ENCODE peak calls at places on chromosomes 6 and 20, in five cellular contexts. One of them, this sample, is unnamed.

GRCh38 chr20:62760536-62761057 is 35.7 kb upstream of the MRGBP start:
- DNase-seq in NCI-H1930: no peak
- DNase-seq in myocyte: no peak
- DNase-seq in EL: no peak
- DNase-seq in fibroblast of pulmonary artery: no peak
- DNase-seq in this sample: no peak

GRCh38 chr20:49925901-49926454 is 10.2 kb upstream of the RNF114 start:
- DNase-seq in NCI-H1930: no peak
- DNase-seq in EL: no peak
- DNase-seq in myocyte: no peak
- DNase-seq in fibroblast of pulmonary artery: no peak
- DNase-seq in this sample: no peak

GRCh38 chr6:10230533-10230932 is 184.3 kb downstream of the TFAP2A start:
- DNase-seq in fibroblast of pulmonary artery: no peak
- DNase-seq in myocyte: no peak
- DNase-seq in EL: peak
- DNase-seq in NCI-H1930: no peak
- DNase-seq in this sample: no peak

GRCh38 chr6:52241819-52242218 is 2.5 kb downstream of the IL17F start:
- DNase-seq in fibroblast of pulmonary artery: no peak
- DNase-seq in NCI-H1930: no peak
- DNase-seq in myocyte: no peak
- DNase-seq in EL: no peak
- DNase-seq in this sample: no peak

GRCh38 chr6:151649835-151650234 is 156.0 kb downstream of the CCDC170 start:
- DNase-seq in NCI-H1930: no peak
- DNase-seq in myocyte: no peak
- DNase-seq in fibroblast of pulmonary artery: no peak
- DNase-seq in EL: no peak
- DNase-seq in this sample: no peak

GRCh38 chr6:51459958-51460357 is 627.5 kb downstream of the PKHD1 start:
- DNase-seq in myocyte: no peak
- DNase-seq in NCI-H1930: no peak
- DNase-seq in fibroblast of pulmonary artery: no peak
- DNase-seq in EL: no peak
- DNase-seq in this sample: no peak

GRCh38 chr20:63944078-63944941 is 11.9 kb downstream of the UCKL1 start:
- DNase-seq in EL: no peak
- DNase-seq in myocyte: no peak
- DNase-seq in NCI-H1930: no peak
- DNase-seq in fibroblast of pulmonary artery: no peak
- DNase-seq in this sample: no peak

GRCh38 chr6:152378154-152378553 is 259.0 kb downstream of the SYNE1 start:
- DNase-seq in NCI-H1930: no peak
- DNase-seq in EL: peak
- DNase-seq in fibroblast of pulmonary artery: peak
- DNase-seq in myocyte: peak
- DNase-seq in this sample: no peak

GRCh38 chr6:75204222-75204958 is 1.5 kb downstream of the COL12A1 start:
- DNase-seq in fibroblast of pulmonary artery: peak
- DNase-seq in EL: peak
- DNase-seq in myocyte: peak
- DNase-seq in NCI-H1930: peak
- DNase-seq in this sample: peak

GRCh38 chr20:33162313-33162712 is 5.6 kb upstream of the BPIFA2 start:
- DNase-seq in EL: no peak
- DNase-seq in myocyte: no peak
- DNase-seq in fibroblast of pulmonary artery: no peak
- DNase-seq in NCI-H1930: no peak
- DNase-seq in this sample: no peak

GRCh38 chr6:133447924-133448323 is 206.8 kb downstream of the EYA4 start:
- DNase-seq in EL: no peak
- DNase-seq in fibroblast of pulmonary artery: peak
- DNase-seq in NCI-H1930: no peak
- DNase-seq in myocyte: peak
- DNase-seq in this sample: no peak

GRCh38 chr20:43452404-43453126 is 5.1 kb upstream of the SRSF6 start:
- DNase-seq in myocyte: no peak
- DNase-seq in NCI-H1930: no peak
- DNase-seq in EL: no peak
- DNase-seq in fibroblast of pulmonary artery: no peak
- DNase-seq in this sample: no peak

This sample was measured in hepatocyte.